ENCODE peak calls at places on chromosomes 1 and 21, in nine cellular contexts. One of them, this sample, is unnamed.

GRCh38 chr1:160720366-160720765 is 8.7 kb upstream of the CD48 start:
- DNase-seq in adipocyte: no peak
- DNase-seq in IMR-90: no peak
- DNase-seq in A549: no peak
- DNase-seq in CD8-positive, alpha-beta memory T cell: no peak
- DNase-seq in right lobe of liver: no peak
- DNase-seq in PC-9: no peak
- DNase-seq in kidney: no peak
- DNase-seq in GM23248: no peak
- DNase-seq in this sample: no peak

GRCh38 chr1:23521588-23521987 is 9.4 kb downstream of the E2F2 start:
- DNase-seq in adipocyte: no peak
- DNase-seq in IMR-90: no peak
- DNase-seq in A549: peak; percentile 42
- DNase-seq in CD8-positive, alpha-beta memory T cell: no peak
- DNase-seq in right lobe of liver: no peak
- DNase-seq in PC-9: no peak
- DNase-seq in kidney: no peak
- DNase-seq in GM23248: no peak
- DNase-seq in this sample: peak; percentile 59

GRCh38 chr1:234478152-234478480 is 863 bp downstream of the TARBP1 start:
- DNase-seq in adipocyte: peak; percentile 72
- DNase-seq in IMR-90: peak; percentile 28
- DNase-seq in A549: peak; percentile 63
- DNase-seq in CD8-positive, alpha-beta memory T cell: peak; percentile 80
- DNase-seq in right lobe of liver: peak; percentile 84
- DNase-seq in PC-9: peak; percentile 78
- DNase-seq in kidney: peak; percentile 90
- DNase-seq in GM23248: peak; percentile 80
- DNase-seq in this sample: peak; percentile 74

GRCh38 chr1:4127595-4128140 is 227.6 kb upstream of the C1orf174 start:
- DNase-seq in adipocyte: no peak
- DNase-seq in IMR-90: no peak
- DNase-seq in A549: no peak
- DNase-seq in CD8-positive, alpha-beta memory T cell: no peak
- DNase-seq in right lobe of liver: no peak
- DNase-seq in PC-9: no peak
- DNase-seq in kidney: no peak
- DNase-seq in GM23248: no peak
- DNase-seq in this sample: no peak

GRCh38 chr1:184535191-184535970 is 148.6 kb downstream of the C1orf21 start:
- DNase-seq in adipocyte: peak; percentile 79
- DNase-seq in IMR-90: peak; percentile 51
- DNase-seq in A549: no peak
- DNase-seq in CD8-positive, alpha-beta memory T cell: no peak
- DNase-seq in right lobe of liver: no peak
- DNase-seq in PC-9: no peak
- DNase-seq in kidney: no peak
- DNase-seq in GM23248: peak; percentile 58
- DNase-seq in this sample: no peak

GRCh38 chr1:51569284-51570062 is 47.4 kb upstream of the OSBPL9 start:
- DNase-seq in adipocyte: peak; percentile 58
- DNase-seq in IMR-90: peak; percentile 82
- DNase-seq in A549: peak; percentile 51
- DNase-seq in CD8-positive, alpha-beta memory T cell: peak; percentile 18
- DNase-seq in right lobe of liver: no peak
- DNase-seq in PC-9: peak; percentile 87
- DNase-seq in kidney: no peak
- DNase-seq in GM23248: peak; percentile 90
- DNase-seq in this sample: no peak

GRCh38 chr1:188937965-188938551 is 1539.6 kb downstream of the BRINP3 start:
- DNase-seq in adipocyte: peak; percentile 26
- DNase-seq in IMR-90: peak; percentile 38
- DNase-seq in A549: peak; percentile 17
- DNase-seq in CD8-positive, alpha-beta memory T cell: no peak
- DNase-seq in right lobe of liver: no peak
- DNase-seq in PC-9: no peak
- DNase-seq in kidney: no peak
- DNase-seq in GM23248: no peak
- DNase-seq in this sample: no peak

GRCh38 chr1:41823453-41823852 is 95.3 kb downstream of the HIVEP3 start:
- DNase-seq in adipocyte: peak; percentile 8
- DNase-seq in IMR-90: no peak
- DNase-seq in A549: no peak
- DNase-seq in CD8-positive, alpha-beta memory T cell: no peak
- DNase-seq in right lobe of liver: no peak
- DNase-seq in PC-9: peak; percentile 54
- DNase-seq in kidney: no peak
- DNase-seq in GM23248: peak; percentile 44
- DNase-seq in this sample: no peak

GRCh38 chr21:38661296-38662223 is 144.2 kb upstream of the ETS2 start:
- DNase-seq in adipocyte: peak; percentile 85
- DNase-seq in IMR-90: peak; percentile 62
- DNase-seq in A549: peak; percentile 4
- DNase-seq in CD8-positive, alpha-beta memory T cell: no peak
- DNase-seq in right lobe of liver: no peak
- DNase-seq in PC-9: no peak
- DNase-seq in kidney: peak; percentile 88
- DNase-seq in GM23248: peak; percentile 72
- DNase-seq in this sample: peak; percentile 52

GRCh38 chr1:225735252-225736149 is 42.1 kb upstream of the SRP9 start:
- DNase-seq in adipocyte: peak; percentile 92
- DNase-seq in IMR-90: peak; percentile 98
- DNase-seq in A549: peak; percentile 93
- DNase-seq in CD8-positive, alpha-beta memory T cell: no peak
- DNase-seq in right lobe of liver: peak; percentile 62
- DNase-seq in PC-9: peak; percentile 79
- DNase-seq in kidney: peak; percentile 86
- DNase-seq in GM23248: peak; percentile 99
- DNase-seq in this sample: peak; percentile 27

GRCh38 chr1:56577859-56578663 is 1.3 kb downstream of the PLPP3 start:
- DNase-seq in adipocyte: peak; percentile 61
- DNase-seq in IMR-90: peak; percentile 61
- DNase-seq in A549: peak; percentile 26
- DNase-seq in CD8-positive, alpha-beta memory T cell: no peak
- DNase-seq in right lobe of liver: peak; percentile 74
- DNase-seq in PC-9: peak; percentile 58
- DNase-seq in kidney: peak; percentile 80
- DNase-seq in GM23248: peak; percentile 79
- DNase-seq in this sample: peak; percentile 76

GRCh38 chr1:186055846-186056245 is 319.2 kb downstream of the TPR start:
- DNase-seq in adipocyte: no peak
- DNase-seq in IMR-90: peak; percentile 51
- DNase-seq in A549: no peak
- DNase-seq in CD8-positive, alpha-beta memory T cell: no peak
- DNase-seq in right lobe of liver: no peak
- DNase-seq in PC-9: no peak
- DNase-seq in kidney: no peak
- DNase-seq in GM23248: peak; percentile 54
- DNase-seq in this sample: no peak

GRCh38 chr1:186054932-186055331 is 320.1 kb downstream of the TPR start:
- DNase-seq in adipocyte: no peak
- DNase-seq in IMR-90: no peak
- DNase-seq in A549: no peak
- DNase-seq in CD8-positive, alpha-beta memory T cell: no peak
- DNase-seq in right lobe of liver: no peak
- DNase-seq in PC-9: no peak
- DNase-seq in kidney: no peak
- DNase-seq in GM23248: no peak
- DNase-seq in this sample: no peak

GRCh38 chr1:186050360-186050759 is 316.2 kb downstream of the HMCN1 start:
- DNase-seq in adipocyte: peak; percentile 55
- DNase-seq in IMR-90: peak; percentile 43
- DNase-seq in A549: no peak
- DNase-seq in CD8-positive, alpha-beta memory T cell: no peak
- DNase-seq in right lobe of liver: no peak
- DNase-seq in PC-9: no peak
- DNase-seq in kidney: no peak
- DNase-seq in GM23248: peak; percentile 57
- DNase-seq in this sample: no peak

GRCh38 chr1:186057086-186057485 is 318.0 kb downstream of the TPR start:
- DNase-seq in adipocyte: no peak
- DNase-seq in IMR-90: no peak
- DNase-seq in A549: no peak
- DNase-seq in CD8-positive, alpha-beta memory T cell: no peak
- DNase-seq in right lobe of liver: no peak
- DNase-seq in PC-9: no peak
- DNase-seq in kidney: no peak
- DNase-seq in GM23248: no peak
- DNase-seq in this sample: no peak

DNA sequence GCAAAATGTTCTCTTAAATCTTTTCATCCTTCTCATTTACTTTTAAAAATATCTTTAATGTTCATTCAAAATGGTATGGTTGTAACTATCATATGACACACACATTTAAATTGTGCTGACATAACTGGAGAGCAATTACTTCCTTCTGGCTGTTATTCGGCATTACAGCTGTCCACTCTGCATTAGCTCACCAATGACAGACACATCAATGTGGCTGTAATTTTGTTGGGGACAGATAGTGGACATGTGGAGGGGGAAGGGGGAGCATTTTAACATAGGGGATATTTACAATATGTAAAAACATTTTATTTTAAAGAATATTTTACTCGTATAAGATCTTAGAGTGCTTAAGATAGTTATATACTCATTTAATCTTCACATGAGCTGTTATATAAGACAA is 319.8 kb downstream of the HMCN1 start:
- DNase-seq in adipocyte: no peak
- DNase-seq in IMR-90: no peak
- DNase-seq in A549: no peak
- DNase-seq in CD8-positive, alpha-beta memory T cell: no peak
- DNase-seq in right lobe of liver: no peak
- DNase-seq in PC-9: no peak
- DNase-seq in kidney: no peak
- DNase-seq in GM23248: no peak
- DNase-seq in this sample: no peak
- H3K4me1 ChIP-seq in adipocyte: peaks cover 7% of the 10 kb centered on the region
- H3K4me1 ChIP-seq in IMR-90: peaks cover 2% of the 10 kb centered on the region
- H3K4me1 ChIP-seq in A549: no peaks in the 10 kb centered on the region
- H3K4me1 ChIP-seq in CD8-positive, alpha-beta memory T cell: no peaks in the 10 kb centered on the region
- H3K4me1 ChIP-seq in right lobe of liver: peaks cover 19% of the 10 kb centered on the region
- H3K4me1 ChIP-seq in PC-9: no peaks in the 10 kb centered on the region
- H3K4me1 ChIP-seq in kidney: peaks cover 9% of the 10 kb centered on the region
- H3K4me1 ChIP-seq in GM23248: peaks cover 21% of the 10 kb centered on the region
- H3K4me1 ChIP-seq in this sample: no peaks in the 10 kb centered on the region

GRCh38 chr1:94543893-94544635 is 2.5 kb upstream of the F3 start:
- DNase-seq in adipocyte: no peak
- DNase-seq in IMR-90: peak; percentile 74
- DNase-seq in A549: no peak
- DNase-seq in CD8-positive, alpha-beta memory T cell: no peak
- DNase-seq in right lobe of liver: no peak
- DNase-seq in PC-9: no peak
- DNase-seq in kidney: no peak
- DNase-seq in GM23248: peak; percentile 84
- DNase-seq in this sample: no peak

GRCh38 chr1:94542088-94542671 is 621 bp upstream of the F3 start:
- DNase-seq in adipocyte: peak; percentile 63
- DNase-seq in IMR-90: peak; percentile 83
- DNase-seq in A549: no peak
- DNase-seq in CD8-positive, alpha-beta memory T cell: no peak
- DNase-seq in right lobe of liver: peak; percentile 74
- DNase-seq in PC-9: no peak
- DNase-seq in kidney: peak; percentile 80
- DNase-seq in GM23248: peak; percentile 72
- DNase-seq in this sample: peak; percentile 63

GRCh38 chr1:94544706-94545490 is 3.3 kb upstream of the F3 start:
- DNase-seq in adipocyte: peak; percentile 89
- DNase-seq in IMR-90: peak; percentile 88
- DNase-seq in A549: no peak
- DNase-seq in CD8-positive, alpha-beta memory T cell: no peak
- DNase-seq in right lobe of liver: no peak
- DNase-seq in PC-9: no peak
- DNase-seq in kidney: no peak
- DNase-seq in GM23248: peak; percentile 92
- DNase-seq in this sample: no peak

GRCh38 chr1:94541175-94542087 is at the start of gene F3:
- DNase-seq in adipocyte: peak; percentile 96
- DNase-seq in IMR-90: peak; percentile 91
- DNase-seq in A549: peak; percentile 78
- DNase-seq in CD8-positive, alpha-beta memory T cell: no peak
- DNase-seq in right lobe of liver: peak; percentile 88
- DNase-seq in PC-9: peak; percentile 98
- DNase-seq in kidney: peak; percentile 96
- DNase-seq in GM23248: peak; percentile 94
- DNase-seq in this sample: peak; percentile 96

GRCh38 chr1:94543003-94543402 is 1.4 kb upstream of the F3 start:
- DNase-seq in adipocyte: peak; percentile 65
- DNase-seq in IMR-90: peak; percentile 69
- DNase-seq in A549: no peak
- DNase-seq in CD8-positive, alpha-beta memory T cell: no peak
- DNase-seq in right lobe of liver: no peak
- DNase-seq in PC-9: no peak
- DNase-seq in kidney: no peak
- DNase-seq in GM23248: peak; percentile 74
- DNase-seq in this sample: no peak
- H3K4me3 ChIP-seq in adipocyte: peak overlapping the region; percentile 91
- H3K4me3 ChIP-seq in IMR-90: peak overlapping the region; percentile 53
- H3K4me3 ChIP-seq in A549: no peak overlapping the region
- H3K4me3 ChIP-seq in CD8-positive, alpha-beta memory T cell: no peak overlapping the region
- H3K4me3 ChIP-seq in right lobe of liver: peak overlapping the region; percentile 71
- H3K4me3 ChIP-seq in PC-9: peak overlapping the region; percentile 80
- H3K4me3 ChIP-seq in kidney: peak overlapping the region; percentile 73
- H3K4me3 ChIP-seq in GM23248: peak overlapping the region; percentile 90
- H3K4me3 ChIP-seq in this sample: no peak overlapping the region

GRCh38 chr21:31728191-31728590 is 3.7 kb downstream of the SCAF4 start:
- DNase-seq in adipocyte: no peak
- DNase-seq in IMR-90: no peak
- DNase-seq in A549: no peak
- DNase-seq in CD8-positive, alpha-beta memory T cell: no peak
- DNase-seq in right lobe of liver: no peak
- DNase-seq in PC-9: no peak
- DNase-seq in kidney: no peak
- DNase-seq in GM23248: no peak
- DNase-seq in this sample: no peak
- H3K4me1 ChIP-seq in adipocyte: peaks cover 32% of the 10 kb centered on the region
- H3K4me1 ChIP-seq in IMR-90: peaks cover 13% of the 10 kb centered on the region
- H3K4me1 ChIP-seq in A549: peaks cover 39% of the 10 kb centered on the region
- H3K4me1 ChIP-seq in CD8-positive, alpha-beta memory T cell: peaks cover 48% of the 10 kb centered on the region
- H3K4me1 ChIP-seq in right lobe of liver: peaks cover 24% of the 10 kb centered on the region
- H3K4me1 ChIP-seq in PC-9: peaks cover 20% of the 10 kb centered on the region
- H3K4me1 ChIP-seq in kidney: peaks cover 14% of the 10 kb centered on the region
- H3K4me1 ChIP-seq in GM23248: peaks cover 26% of the 10 kb centered on the region
- H3K4me1 ChIP-seq in this sample: peaks cover 11% of the 10 kb centered on the region

DNA sequence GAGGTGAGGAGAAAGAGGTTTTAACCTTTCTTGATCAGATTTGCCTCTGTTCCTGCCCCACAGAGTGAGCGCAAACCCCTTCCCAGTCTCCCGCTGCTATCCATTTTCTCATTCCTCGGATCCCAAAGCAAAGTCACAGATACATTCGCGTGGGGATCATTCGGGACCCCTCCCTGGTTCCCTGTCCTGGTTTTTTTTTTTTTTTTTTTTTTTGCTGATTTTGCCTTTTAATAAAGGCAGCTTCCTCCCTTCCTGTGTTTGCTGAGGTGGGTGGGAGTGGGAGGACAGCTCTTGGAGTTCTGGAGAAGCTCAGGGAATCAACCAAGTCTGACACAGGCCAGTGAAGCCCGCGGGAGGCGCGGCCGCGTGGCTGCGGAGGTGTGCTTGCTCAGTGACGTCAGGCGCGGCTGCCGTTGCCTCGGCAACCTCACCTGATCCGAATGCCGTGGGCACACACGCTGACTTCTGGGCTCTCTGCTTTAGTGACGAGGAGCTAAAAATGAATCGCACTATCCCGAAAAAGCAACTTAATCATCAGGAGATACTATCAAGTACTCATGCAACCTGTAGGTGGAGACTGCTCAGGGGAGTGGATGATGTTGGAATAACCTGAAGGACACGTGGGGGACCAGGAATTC is 106.4 kb downstream of the TBX19 start:
- DNase-seq in adipocyte: peak; percentile 14
- DNase-seq in IMR-90: no peak
- DNase-seq in A549: peak; percentile 45
- DNase-seq in CD8-positive, alpha-beta memory T cell: peak; percentile 68
- DNase-seq in right lobe of liver: peak; percentile 70
- DNase-seq in PC-9: peak; percentile 67
- DNase-seq in kidney: peak; percentile 90
- DNase-seq in GM23248: peak; percentile 41
- DNase-seq in this sample: peak; percentile 78
- H3K4me3 ChIP-seq in adipocyte: no peak overlapping the region
- H3K4me3 ChIP-seq in IMR-90: no peak overlapping the region
- H3K4me3 ChIP-seq in A549: peak overlapping the region; percentile 34
- H3K4me3 ChIP-seq in CD8-positive, alpha-beta memory T cell: no peak overlapping the region
- H3K4me3 ChIP-seq in right lobe of liver: no peak overlapping the region
- H3K4me3 ChIP-seq in PC-9: peak overlapping the region; percentile 49
- H3K4me3 ChIP-seq in kidney: peak overlapping the region; percentile 55
- H3K4me3 ChIP-seq in GM23248: no peak overlapping the region
- H3K4me3 ChIP-seq in this sample: no peak overlapping the region

This sample was measured in mucosa of descending colon.